ENCODE peak calls at places on chromosomes 1 and 21, in nine cellular contexts. One of them, this sample, is unnamed.

GRCh38 chr1:147699686-147700041 is 29.3 kb upstream of the ACP6 start:
- DNase-seq in neuronal stem cell: no peak
- DNase-seq in CD8-positive, alpha-beta T cell: no peak
- DNase-seq in H7: no peak
- DNase-seq in NT2/D1: no peak
- DNase-seq in IMR-90: no peak
- DNase-seq in foreskin keratinocyte: no peak
- DNase-seq in GM23248: no peak
- DNase-seq in sigmoid colon: no peak
- DNase-seq in this sample: no peak

GRCh38 chr21:45829566-45830147 is 151.9 kb upstream of the COL6A1 start:
- DNase-seq in neuronal stem cell: no peak
- DNase-seq in CD8-positive, alpha-beta T cell: no peak
- DNase-seq in H7: peak; percentile 47
- DNase-seq in NT2/D1: no peak
- DNase-seq in IMR-90: no peak
- DNase-seq in foreskin keratinocyte: no peak
- DNase-seq in GM23248: no peak
- DNase-seq in sigmoid colon: no peak
- DNase-seq in this sample: no peak

GRCh38 chr1:210915890-210916507 is 217.9 kb downstream of the KCNH1 start:
- DNase-seq in neuronal stem cell: no peak
- DNase-seq in CD8-positive, alpha-beta T cell: no peak
- DNase-seq in H7: no peak
- DNase-seq in NT2/D1: no peak
- DNase-seq in IMR-90: no peak
- DNase-seq in foreskin keratinocyte: no peak
- DNase-seq in GM23248: no peak
- DNase-seq in sigmoid colon: no peak
- DNase-seq in this sample: no peak

GRCh38 chr1:3285341-3285740 is 169.1 kb upstream of the ARHGEF16 start:
- DNase-seq in neuronal stem cell: no peak
- DNase-seq in CD8-positive, alpha-beta T cell: no peak
- DNase-seq in H7: no peak
- DNase-seq in NT2/D1: no peak
- DNase-seq in IMR-90: no peak
- DNase-seq in foreskin keratinocyte: no peak
- DNase-seq in GM23248: no peak
- DNase-seq in sigmoid colon: no peak
- DNase-seq in this sample: no peak

GRCh38 chr21:42353623-42354022 is 2.8 kb upstream of the TFF2 start:
- DNase-seq in neuronal stem cell: no peak
- DNase-seq in CD8-positive, alpha-beta T cell: no peak
- DNase-seq in H7: no peak
- DNase-seq in NT2/D1: no peak
- DNase-seq in IMR-90: no peak
- DNase-seq in foreskin keratinocyte: no peak
- DNase-seq in GM23248: no peak
- DNase-seq in sigmoid colon: no peak
- DNase-seq in this sample: no peak

GRCh38 chr21:15616864-15617574 is 112.8 kb upstream of the USP25 start:
- DNase-seq in neuronal stem cell: no peak
- DNase-seq in CD8-positive, alpha-beta T cell: no peak
- DNase-seq in H7: no peak
- DNase-seq in NT2/D1: no peak
- DNase-seq in IMR-90: peak; percentile 3
- DNase-seq in foreskin keratinocyte: no peak
- DNase-seq in GM23248: peak; percentile 60
- DNase-seq in sigmoid colon: no peak
- DNase-seq in this sample: no peak

GRCh38 chr1:110765640-110766335 is 91.0 kb upstream of the KCNA3 start:
- DNase-seq in neuronal stem cell: no peak
- DNase-seq in CD8-positive, alpha-beta T cell: peak; percentile 11
- DNase-seq in H7: peak; percentile 55
- DNase-seq in NT2/D1: peak; percentile 47
- DNase-seq in IMR-90: peak; percentile 62
- DNase-seq in foreskin keratinocyte: no peak
- DNase-seq in GM23248: peak; percentile 68
- DNase-seq in sigmoid colon: no peak
- DNase-seq in this sample: peak; percentile 31

GRCh38 chr1:198890531-198890930 is 251.7 kb downstream of the PTPRC start:
- DNase-seq in neuronal stem cell: no peak
- DNase-seq in CD8-positive, alpha-beta T cell: no peak
- DNase-seq in H7: no peak
- DNase-seq in NT2/D1: no peak
- DNase-seq in IMR-90: peak; percentile 71
- DNase-seq in foreskin keratinocyte: no peak
- DNase-seq in GM23248: no peak
- DNase-seq in sigmoid colon: no peak
- DNase-seq in this sample: no peak

GRCh38 chr1:32335619-32335950 is 448 bp downstream of the MARCKSL1 start:
- DNase-seq in neuronal stem cell: no peak
- DNase-seq in CD8-positive, alpha-beta T cell: no peak
- DNase-seq in H7: peak; percentile 86
- DNase-seq in NT2/D1: no peak
- DNase-seq in IMR-90: no peak
- DNase-seq in foreskin keratinocyte: no peak
- DNase-seq in GM23248: no peak
- DNase-seq in sigmoid colon: no peak
- DNase-seq in this sample: no peak

GRCh38 chr1:211944733-211945500 is 90.4 kb downstream of the INTS7 start:
- DNase-seq in neuronal stem cell: no peak
- DNase-seq in CD8-positive, alpha-beta T cell: no peak
- DNase-seq in H7: peak; percentile 68
- DNase-seq in NT2/D1: no peak
- DNase-seq in IMR-90: peak; percentile 22
- DNase-seq in foreskin keratinocyte: peak; percentile 89
- DNase-seq in GM23248: no peak
- DNase-seq in sigmoid colon: no peak
- DNase-seq in this sample: peak; percentile 80

GRCh38 chr21:32410291-32410690 is 2.2 kb upstream of the EVA1C start:
- DNase-seq in neuronal stem cell: no peak
- DNase-seq in CD8-positive, alpha-beta T cell: no peak
- DNase-seq in H7: no peak
- DNase-seq in NT2/D1: no peak
- DNase-seq in IMR-90: no peak
- DNase-seq in foreskin keratinocyte: no peak
- DNase-seq in GM23248: no peak
- DNase-seq in sigmoid colon: no peak
- DNase-seq in this sample: no peak

GRCh38 chr21:32412998-32413504 is 545 bp downstream of the EVA1C start:
- DNase-seq in neuronal stem cell: no peak
- DNase-seq in CD8-positive, alpha-beta T cell: no peak
- DNase-seq in H7: no peak
- DNase-seq in NT2/D1: no peak
- DNase-seq in IMR-90: no peak
- DNase-seq in foreskin keratinocyte: no peak
- DNase-seq in GM23248: no peak
- DNase-seq in sigmoid colon: peak; percentile 81
- DNase-seq in this sample: no peak

GRCh38 chr21:32411366-32412161 is 942 bp upstream of the EVA1C start:
- DNase-seq in neuronal stem cell: no peak
- DNase-seq in CD8-positive, alpha-beta T cell: peak; percentile 8
- DNase-seq in H7: peak; percentile 71
- DNase-seq in NT2/D1: no peak
- DNase-seq in IMR-90: peak; percentile 38
- DNase-seq in foreskin keratinocyte: no peak
- DNase-seq in GM23248: peak; percentile 87
- DNase-seq in sigmoid colon: peak; percentile 97
- DNase-seq in this sample: peak; percentile 72

GRCh38 chr21:32412162-32412997 is at the start of gene EVA1C:
- DNase-seq in neuronal stem cell: no peak
- DNase-seq in CD8-positive, alpha-beta T cell: peak; percentile 55
- DNase-seq in H7: peak; percentile 83
- DNase-seq in NT2/D1: peak; percentile 60
- DNase-seq in IMR-90: peak; percentile 30
- DNase-seq in foreskin keratinocyte: no peak
- DNase-seq in GM23248: peak; percentile 72
- DNase-seq in sigmoid colon: peak; percentile 88
- DNase-seq in this sample: no peak

DNA sequence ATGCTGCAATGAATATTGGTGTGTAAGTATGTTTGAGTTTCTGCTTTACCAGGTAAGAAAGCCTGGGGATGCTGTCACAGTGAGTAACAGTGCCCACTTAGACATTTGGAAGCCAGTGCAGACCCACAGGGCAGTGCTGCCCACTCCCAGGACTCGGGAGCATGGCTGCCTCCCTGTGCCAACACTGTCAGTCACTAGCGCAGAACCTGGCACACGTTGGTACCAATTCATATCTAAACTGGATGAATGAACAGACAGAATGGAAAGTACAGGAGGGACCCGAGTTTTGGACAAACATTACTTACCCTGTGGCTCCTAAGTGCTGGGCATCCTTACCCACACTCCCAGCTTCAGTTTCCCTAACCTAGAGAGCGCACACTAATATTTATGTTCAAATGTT is 1.6 kb upstream of the EVA1C start:
- DNase-seq in neuronal stem cell: no peak
- DNase-seq in CD8-positive, alpha-beta T cell: no peak
- DNase-seq in H7: no peak
- DNase-seq in NT2/D1: no peak
- DNase-seq in IMR-90: no peak
- DNase-seq in foreskin keratinocyte: no peak
- DNase-seq in GM23248: no peak
- DNase-seq in sigmoid colon: no peak
- DNase-seq in this sample: no peak
- H3K27me3 ChIP-seq in neuronal stem cell: peaks cover 26% of the 10 kb centered on the region
- H3K27me3 ChIP-seq in CD8-positive, alpha-beta T cell: no peaks in the 10 kb centered on the region
- H3K27me3 ChIP-seq in H7: peaks cover 50% of the 10 kb centered on the region
- H3K27me3 ChIP-seq in NT2/D1: peaks cover 70% of the 10 kb centered on the region
- H3K27me3 ChIP-seq in IMR-90: peaks cover 6% of the 10 kb centered on the region
- H3K27me3 ChIP-seq in foreskin keratinocyte: no peaks in the 10 kb centered on the region
- H3K27me3 ChIP-seq in GM23248: no peaks in the 10 kb centered on the region
- H3K27me3 ChIP-seq in sigmoid colon: no peaks in the 10 kb centered on the region
- H3K27me3 ChIP-seq in this sample: no peaks in the 10 kb centered on the region

DNA sequence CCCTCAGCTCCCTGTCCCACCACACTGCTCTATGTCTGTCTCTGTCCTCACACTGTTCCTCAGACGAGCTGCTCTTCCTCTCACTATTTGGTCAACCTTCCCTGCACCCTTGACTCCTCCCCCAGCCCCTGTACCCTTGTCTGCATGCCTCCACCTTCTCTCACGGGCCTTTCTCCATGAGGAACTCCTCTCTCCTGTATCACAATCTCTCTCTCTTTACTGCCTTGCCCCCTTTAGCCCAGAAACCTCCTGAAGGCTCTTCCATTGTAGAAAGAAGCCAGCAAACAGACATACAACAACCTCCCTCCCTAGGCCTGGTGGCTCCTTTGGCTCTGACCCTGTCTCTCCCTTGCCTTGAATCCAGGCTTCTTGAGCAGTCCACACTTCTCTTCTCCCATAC is 251.6 kb upstream of the CSF3R start:
- DNase-seq in neuronal stem cell: no peak
- DNase-seq in CD8-positive, alpha-beta T cell: no peak
- DNase-seq in H7: no peak
- DNase-seq in NT2/D1: no peak
- DNase-seq in IMR-90: no peak
- DNase-seq in foreskin keratinocyte: no peak
- DNase-seq in GM23248: no peak
- DNase-seq in sigmoid colon: no peak
- DNase-seq in this sample: no peak
- H3K27me3 ChIP-seq in neuronal stem cell: no peaks in the 10 kb centered on the region
- H3K27me3 ChIP-seq in CD8-positive, alpha-beta T cell: no peaks in the 10 kb centered on the region
- H3K27me3 ChIP-seq in H7: peaks cover 2% of the 10 kb centered on the region
- H3K27me3 ChIP-seq in NT2/D1: no peaks in the 10 kb centered on the region
- H3K27me3 ChIP-seq in IMR-90: peaks cover 6% of the 10 kb centered on the region
- H3K27me3 ChIP-seq in foreskin keratinocyte: no peaks in the 10 kb centered on the region
- H3K27me3 ChIP-seq in GM23248: no peaks in the 10 kb centered on the region
- H3K27me3 ChIP-seq in sigmoid colon: no peaks in the 10 kb centered on the region
- H3K27me3 ChIP-seq in this sample: peaks cover 4% of the 10 kb centered on the region

DNA sequence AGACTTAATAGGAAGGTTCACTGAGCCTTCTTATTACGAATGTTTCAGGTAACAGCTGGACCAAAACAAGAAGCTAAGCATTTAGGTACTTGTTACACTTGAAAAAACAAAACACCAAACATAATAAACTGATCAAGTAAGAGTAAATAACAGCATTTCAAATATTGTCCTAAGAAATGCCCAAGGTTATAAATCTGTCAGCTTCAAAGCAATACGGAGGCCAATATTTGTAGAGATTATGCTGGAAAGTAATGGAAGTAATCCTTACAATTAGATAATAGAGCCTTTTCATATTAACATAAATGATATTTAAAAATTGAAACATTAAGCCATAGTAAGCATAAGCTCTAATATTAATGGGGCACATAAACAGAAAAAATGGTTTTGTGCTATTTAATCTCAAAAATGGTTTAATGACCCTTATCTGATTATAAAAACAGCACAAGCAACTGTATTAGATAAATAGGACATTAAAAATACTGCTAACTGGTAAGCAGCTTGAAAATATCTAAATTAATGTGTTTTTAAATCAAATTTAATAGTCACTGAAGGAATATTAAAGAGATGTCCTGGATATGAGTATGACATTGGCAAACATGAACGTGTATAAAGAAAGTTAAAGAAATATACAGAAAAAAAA is 43.0 kb upstream of the USH2A start:
- DNase-seq in neuronal stem cell: no peak
- DNase-seq in CD8-positive, alpha-beta T cell: no peak
- DNase-seq in H7: no peak
- DNase-seq in NT2/D1: no peak
- DNase-seq in IMR-90: no peak
- DNase-seq in foreskin keratinocyte: no peak
- DNase-seq in GM23248: no peak
- DNase-seq in sigmoid colon: no peak
- DNase-seq in this sample: no peak
- H3K27me3 ChIP-seq in neuronal stem cell: no peaks in the 10 kb centered on the region
- H3K27me3 ChIP-seq in CD8-positive, alpha-beta T cell: no peaks in the 10 kb centered on the region
- H3K27me3 ChIP-seq in H7: no peaks in the 10 kb centered on the region
- H3K27me3 ChIP-seq in NT2/D1: no peaks in the 10 kb centered on the region
- H3K27me3 ChIP-seq in IMR-90: no peaks in the 10 kb centered on the region
- H3K27me3 ChIP-seq in foreskin keratinocyte: no peaks in the 10 kb centered on the region
- H3K27me3 ChIP-seq in GM23248: peaks cover 16% of the 10 kb centered on the region
- H3K27me3 ChIP-seq in sigmoid colon: no peaks in the 10 kb centered on the region
- H3K27me3 ChIP-seq in this sample: no peaks in the 10 kb centered on the region

GRCh38 chr1:45200906-45201500 is 5.4 kb downstream of the ZSWIM5 start:
- DNase-seq in neuronal stem cell: no peak
- DNase-seq in CD8-positive, alpha-beta T cell: no peak
- DNase-seq in H7: no peak
- DNase-seq in NT2/D1: no peak
- DNase-seq in IMR-90: no peak
- DNase-seq in foreskin keratinocyte: no peak
- DNase-seq in GM23248: no peak
- DNase-seq in sigmoid colon: no peak
- DNase-seq in this sample: no peak

GRCh38 chr1:45206808-45207624 is 611 bp upstream of the ZSWIM5 start:
- DNase-seq in neuronal stem cell: no peak
- DNase-seq in CD8-positive, alpha-beta T cell: no peak
- DNase-seq in H7: peak; percentile 17
- DNase-seq in NT2/D1: no peak
- DNase-seq in IMR-90: no peak
- DNase-seq in foreskin keratinocyte: no peak
- DNase-seq in GM23248: no peak
- DNase-seq in sigmoid colon: no peak
- DNase-seq in this sample: no peak

GRCh38 chr1:45200435-45200834 is 6.0 kb downstream of the ZSWIM5 start:
- DNase-seq in neuronal stem cell: no peak
- DNase-seq in CD8-positive, alpha-beta T cell: no peak
- DNase-seq in H7: no peak
- DNase-seq in NT2/D1: no peak
- DNase-seq in IMR-90: no peak
- DNase-seq in foreskin keratinocyte: no peak
- DNase-seq in GM23248: no peak
- DNase-seq in sigmoid colon: no peak
- DNase-seq in this sample: no peak

GRCh38 chr1:45205910-45206721 is at the start of gene ZSWIM5:
- DNase-seq in neuronal stem cell: peak; percentile 69
- DNase-seq in CD8-positive, alpha-beta T cell: peak; percentile 34
- DNase-seq in H7: peak; percentile 92
- DNase-seq in NT2/D1: peak; percentile 58
- DNase-seq in IMR-90: peak; percentile 42
- DNase-seq in foreskin keratinocyte: no peak
- DNase-seq in GM23248: peak; percentile 82
- DNase-seq in sigmoid colon: peak; percentile 81
- DNase-seq in this sample: peak; percentile 53

GRCh38 chr1:45205000-45205909 is 1.1 kb downstream of the ZSWIM5 start:
- DNase-seq in neuronal stem cell: peak; percentile 62
- DNase-seq in CD8-positive, alpha-beta T cell: no peak
- DNase-seq in H7: peak; percentile 61
- DNase-seq in NT2/D1: peak; percentile 25
- DNase-seq in IMR-90: peak; percentile 34
- DNase-seq in foreskin keratinocyte: no peak
- DNase-seq in GM23248: peak; percentile 68
- DNase-seq in sigmoid colon: peak; percentile 76
- DNase-seq in this sample: peak; percentile 77
- H3K27me3 ChIP-seq in neuronal stem cell: no peaks in the 10 kb centered on the region
- H3K27me3 ChIP-seq in CD8-positive, alpha-beta T cell: no peaks in the 10 kb centered on the region
- H3K27me3 ChIP-seq in H7: peaks cover 32% of the 10 kb centered on the region
- H3K27me3 ChIP-seq in NT2/D1: peaks cover 44% of the 10 kb centered on the region
- H3K27me3 ChIP-seq in IMR-90: peaks cover 36% of the 10 kb centered on the region
- H3K27me3 ChIP-seq in foreskin keratinocyte: peaks cover 87% of the 10 kb centered on the region
- H3K27me3 ChIP-seq in GM23248: peaks cover 6% of the 10 kb centered on the region
- H3K27me3 ChIP-seq in sigmoid colon: no peaks in the 10 kb centered on the region
- H3K27me3 ChIP-seq in this sample: no peaks in the 10 kb centered on the region

This sample was measured in HAP-1.